ENCODE peak calls at places on chromosomes 6 and 20, in five cellular contexts. G is astrocyte, L is Peyer's patch, T is AG09309, W is upper lobe of right lung. V is an unnamed sample.

GRCh38 chr20:51366155-51366886 is 176.2 kb downstream of the NFATC2 start:
- DNase-seq in G (peak; percentile 100), L (peak; percentile 62), T (peak; percentile 99), W (no peak), V (peak; percentile 100)

GRCh38 chr20:47280228-47280627 is 76.3 kb downstream of the ZMYND8 start:
- DNase-seq in G (no peak), L (no peak), T (no peak), W (no peak), V (no peak)

GRCh38 chr20:40314278-40314677 is 374.8 kb downstream of the MAFB start:
- DNase-seq in G (no peak), L (no peak), T (no peak), W (no peak), V (no peak)

GRCh38 chr20:46894579-46894958 is at the start of gene EYA2:
- DNase-seq in G (no peak), L (no peak), T (no peak), W (no peak), V (no peak)

GRCh38 chr20:40695214-40695613 is 6.2 kb upstream of the MAFB start:
- DNase-seq in G (no peak), L (no peak), T (no peak), W (no peak), V (no peak)

GRCh38 chr20:22386300-22386623 is 198.1 kb downstream of the FOXA2 start:
- DNase-seq in G (no peak), L (no peak), T (no peak), W (no peak), V (no peak)

GRCh38 chr6:140538926-140539325 is 1164.5 kb upstream of the CITED2 start:
- DNase-seq in G (peak; percentile 36), L (no peak), T (no peak), W (no peak), V (no peak)

GRCh38 chr6:137133136-137133535 is 40.3 kb downstream of the IL22RA2 start:
- DNase-seq in G (no peak), L (no peak), T (no peak), W (no peak), V (no peak)

GRCh38 chr20:47770931-47771330 is 14.3 kb downstream of the SULF2 start:
- DNase-seq in G (no peak), L (no peak), T (no peak), W (no peak), V (no peak)

GRCh38 chr6:10146723-10147451 is 268.0 kb downstream of the TFAP2A start:
- DNase-seq in G (peak; percentile 5), L (no peak), T (no peak), W (no peak), V (no peak)

GRCh38 chr20:60257671-60258070 is 299.4 kb downstream of the CDH26 start:
- DNase-seq in G (no peak), L (no peak), T (no peak), W (no peak), V (no peak)

GRCh38 chr6:112827793-112828192 is 480.7 kb downstream of the RFPL4B start:
- DNase-seq in G (peak; percentile 18), L (peak; percentile 48), T (no peak), W (no peak), V (no peak)

GRCh38 chr6:30841644-30842504 is 42.4 kb upstream of the DDR1 start:
- DNase-seq in G (peak; percentile 89), L (no peak), T (no peak), W (no peak), V (no peak)

GRCh38 chr6:20606831-20607230 is 72.6 kb downstream of the CDKAL1 start:
- DNase-seq in G (no peak), L (no peak), T (no peak), W (no peak), V (no peak)

GRCh38 chr6:116327803-116328527 is 42.8 kb upstream of the DSE start:
- DNase-seq in G (no peak), L (no peak), T (no peak), W (no peak), V (no peak)

GRCh38 chr6:31083742-31084354 is 28.5 kb downstream of the C6orf15 start:
- DNase-seq in G (peak; percentile 67), L (peak; percentile 70), T (no peak), W (no peak), V (peak; percentile 64)

GRCh38 chr6:144534123-144534676 is 249.1 kb downstream of the UTRN start:
- DNase-seq in G (no peak), L (no peak), T (no peak), W (no peak), V (no peak)

GRCh38 chr6:141244366-141244765 is 888.4 kb upstream of the GJE1 start:
- DNase-seq in G (no peak), L (no peak), T (no peak), W (no peak), V (no peak)

GRCh38 chr6:52115891-52116604 is 28.6 kb upstream of the PKHD1 start:
- DNase-seq in G (no peak), L (peak; percentile 46), T (no peak), W (no peak), V (no peak)

GRCh38 chr6:41921712-41921998 is 356 bp downstream of the BYSL start:
- DNase-seq in G (no peak), L (no peak), T (no peak), W (no peak), V (no peak)

GRCh38 chr6:169844946-169845345 is 93.5 kb downstream of the ERMARD start:
- DNase-seq in G (no peak), L (peak; percentile 37), T (no peak), W (peak; percentile 54), V (no peak)

DNA sequence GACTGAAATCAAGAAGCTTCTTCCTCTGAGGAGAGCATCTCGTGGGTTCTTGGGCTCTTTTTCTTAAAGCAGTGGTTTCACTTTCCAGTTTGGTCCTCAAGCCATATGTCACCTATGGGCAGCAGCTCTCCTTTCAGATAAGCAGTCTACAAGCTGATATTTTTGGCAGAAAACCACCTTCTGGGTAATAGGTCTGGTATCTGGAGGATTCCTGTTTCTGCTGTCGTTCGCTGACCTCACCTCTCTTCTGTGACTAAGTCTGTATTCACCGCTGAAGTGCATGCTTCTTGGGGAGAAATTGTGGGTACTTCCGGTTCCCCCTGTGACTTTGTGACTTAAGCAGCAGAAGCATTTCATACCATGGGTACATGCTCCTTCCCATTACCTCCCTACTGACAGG is 193.6 kb downstream of the EDN1 start:
- DNase-seq in G (peak; percentile 99), L (no peak), T (no peak), W (no peak), V (peak; percentile 93)
- H3K4me3 ChIP-seq in G (peak overlapping the region; percentile 39), L (no peak overlapping the region), T (no peak overlapping the region), W (peak overlapping the region; percentile 9), V (peak overlapping the region; percentile 24)

GRCh38 chr6:26195924-26196845 is 109.0 kb downstream of the HFE start:
- DNase-seq in G (no peak), L (peak; percentile 70), T (no peak), W (no peak), V (no peak)

GRCh38 chr6:26195376-26195923 is 108.2 kb downstream of the HFE start:
- DNase-seq in G (peak; percentile 95), L (peak; percentile 98), T (peak; percentile 87), W (peak; percentile 90), V (peak; percentile 88)

GRCh38 chr6:26197736-26198625 is 110.8 kb downstream of the HFE start:
- DNase-seq in G (no peak), L (peak; percentile 85), T (no peak), W (no peak), V (no peak)

GRCh38 chr6:26198626-26199056 is 111.4 kb downstream of the HFE start:
- DNase-seq in G (no peak), L (no peak), T (no peak), W (no peak), V (no peak)

DNA sequence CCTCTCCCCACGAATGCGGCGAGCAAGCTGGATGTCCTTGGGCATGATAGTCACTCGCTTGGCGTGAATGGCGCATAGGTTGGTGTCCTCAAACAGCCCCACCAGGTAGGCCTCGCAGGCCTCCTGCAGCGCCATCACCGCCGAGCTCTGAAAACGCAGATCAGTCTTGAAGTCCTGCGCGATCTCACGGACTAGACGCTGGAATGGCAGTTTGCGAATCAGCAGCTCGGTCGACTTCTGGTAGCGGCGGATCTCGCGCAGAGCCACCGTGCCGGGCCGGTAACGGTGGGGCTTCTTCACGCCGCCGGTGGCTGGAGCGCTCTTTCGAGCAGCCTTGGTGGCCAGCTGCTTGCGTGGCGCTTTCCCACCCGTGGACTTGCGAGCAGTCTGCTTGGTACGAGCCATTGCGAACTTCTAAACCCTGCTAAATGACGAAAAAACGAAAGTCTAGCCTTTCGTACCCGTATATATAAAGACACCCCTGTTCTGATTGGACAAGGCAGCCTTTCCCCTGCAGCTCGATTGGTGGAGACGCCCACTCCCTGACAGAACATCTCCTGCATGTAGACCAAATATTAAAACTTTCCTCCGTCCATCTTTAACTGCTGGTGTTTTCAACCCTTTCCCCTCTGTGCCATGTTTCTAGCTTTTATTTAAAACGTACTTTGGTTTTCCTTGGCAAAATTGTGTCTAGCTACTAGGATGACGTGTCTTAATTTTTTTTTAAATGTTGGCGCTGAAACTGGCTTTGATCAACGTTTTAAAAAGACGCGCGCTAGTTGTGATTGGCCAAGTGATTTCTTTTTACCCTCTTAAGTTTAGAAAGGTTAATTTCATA is 109.8 kb downstream of the HFE start:
- DNase-seq in G (peak; percentile 88), L (peak; percentile 94), T (peak; percentile 87), W (no peak), V (no peak)
- TF ChIP-seq CTCF in G (no peak), L (no peak), T (no peak), W (no peak), V (peak; percentile 4)

DNA sequence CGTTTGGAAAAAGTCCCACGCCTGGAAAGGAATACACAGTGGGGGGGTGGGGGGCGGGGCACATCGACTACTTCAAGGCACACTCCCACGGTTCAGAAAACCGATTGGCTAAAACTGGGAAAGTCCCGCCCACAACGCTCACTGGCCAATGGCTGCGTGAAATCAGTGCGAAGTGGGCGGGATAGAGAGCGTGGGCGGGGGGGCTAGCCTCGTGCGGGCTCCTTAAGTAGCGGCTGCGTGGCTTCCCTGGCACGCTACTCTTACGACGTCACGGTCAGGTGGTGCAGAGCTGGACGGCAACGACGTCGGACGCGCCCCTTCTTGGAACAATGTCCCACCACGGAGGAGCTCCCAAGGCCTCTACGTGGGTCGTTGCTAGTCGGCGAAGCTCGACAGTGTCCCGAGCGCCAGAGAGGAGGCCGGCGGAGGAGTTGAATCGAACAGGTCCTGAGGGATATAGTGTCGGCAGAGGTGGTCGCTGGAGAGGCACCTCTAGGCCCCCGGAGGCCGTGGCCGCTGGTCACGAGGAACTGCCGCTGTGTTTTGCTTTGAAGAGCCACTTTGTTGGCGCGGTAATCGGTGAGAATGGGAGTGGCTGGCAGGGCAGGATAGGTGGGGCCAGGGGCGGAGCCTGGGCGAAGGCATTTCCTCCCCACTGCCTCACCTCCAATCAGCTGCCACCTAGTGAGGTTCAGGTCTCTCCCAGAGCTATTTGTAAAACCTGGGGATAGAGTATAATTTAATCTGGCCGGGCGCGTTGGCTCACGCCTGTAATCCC is at the start of gene DDX43:
- DNase-seq in G (peak; percentile 53), L (peak; percentile 62), T (peak; percentile 31), W (peak; percentile 87), V (no peak)
- H3K4me3 ChIP-seq in G (peak within 1 kb of the TSS; percentile 17), L (no peak within 1 kb of the TSS), T (peak within 1 kb of the TSS; percentile 48), W (peak within 1 kb of the TSS; percentile 36), V (no peak within 1 kb of the TSS)

GRCh38 chr20:32037929-32038328 is 14.1 kb upstream of the HCK start:
- DNase-seq in G (peak; percentile 52), L (no peak), T (peak; percentile 21), W (no peak), V (peak; percentile 9)

GRCh38 chr20:32035398-32035852 is 16.6 kb upstream of the HCK start:
- DNase-seq in G (no peak), L (no peak), T (no peak), W (no peak), V (no peak)

GRCh38 chr20:32036716-32037355 is 15.2 kb upstream of the HCK start:
- DNase-seq in G (no peak), L (no peak), T (peak; percentile 39), W (no peak), V (no peak)

GRCh38 chr20:32036252-32036651 is 15.8 kb upstream of the HCK start:
- DNase-seq in G (no peak), L (no peak), T (no peak), W (no peak), V (no peak)

GRCh38 chr20:32034581-32035397 is 17.3 kb upstream of the HCK start:
- DNase-seq in G (no peak), L (no peak), T (no peak), W (no peak), V (no peak)
- TF ChIP-seq CTCF in G (no peak), L (no peak), T (peak; percentile 50), W (no peak), V (peak; percentile 30)